ENCODE peak calls at places on chromosomes 1 and 21, in nine cellular contexts. One of them, this sample, is unnamed.

GRCh38 chr1:99005537-99005942 is 879 bp upstream of the PLPPR5 start:
- DNase-seq in MV-4-11: no peak
- DNase-seq in activated CD4-positive, alpha-beta T cell treated with anti-CD3 and anti-CD28 coated beads, Interleukin-2, amount 50 U/mL, for 1 hour: no peak
- DNase-seq in CMK: no peak
- DNase-seq in left cardiac atrium: no peak
- DNase-seq in stimulated activated CD8-positive, alpha-beta memory T cell treated with anti-CD3 and anti-CD28 coated beads, Interleukin-7, amount 100 ng/mL, for 24 hours: no peak
- DNase-seq in mesenteric fat pad: no peak
- DNase-seq in right lobe of liver: no peak
- DNase-seq in fibroblast of lung: no peak
- DNase-seq in this sample: no peak

GRCh38 chr1:168964478-168964877 is 142.0 kb upstream of the ATP1B1 start:
- DNase-seq in fibroblast of lung: no peak
- DNase-seq in activated CD4-positive, alpha-beta T cell treated with anti-CD3 and anti-CD28 coated beads, Interleukin-2, amount 50 U/mL, for 1 hour: no peak
- DNase-seq in left cardiac atrium: no peak
- DNase-seq in right lobe of liver: no peak
- DNase-seq in CMK: no peak
- DNase-seq in stimulated activated CD8-positive, alpha-beta memory T cell treated with anti-CD3 and anti-CD28 coated beads, Interleukin-7, amount 100 ng/mL, for 24 hours: no peak
- DNase-seq in mesenteric fat pad: no peak
- DNase-seq in MV-4-11: no peak
- DNase-seq in this sample: no peak

GRCh38 chr1:222095606-222096475 is 354.0 kb upstream of the DUSP10 start:
- DNase-seq in mesenteric fat pad: no peak
- DNase-seq in right lobe of liver: no peak
- DNase-seq in CMK: peak
- DNase-seq in left cardiac atrium: peak
- DNase-seq in activated CD4-positive, alpha-beta T cell treated with anti-CD3 and anti-CD28 coated beads, Interleukin-2, amount 50 U/mL, for 1 hour: peak
- DNase-seq in stimulated activated CD8-positive, alpha-beta memory T cell treated with anti-CD3 and anti-CD28 coated beads, Interleukin-7, amount 100 ng/mL, for 24 hours: peak
- DNase-seq in MV-4-11: peak
- DNase-seq in fibroblast of lung: no peak
- DNase-seq in this sample: no peak

GRCh38 chr1:55275151-55275748 is 60.1 kb upstream of the USP24 start:
- DNase-seq in stimulated activated CD8-positive, alpha-beta memory T cell treated with anti-CD3 and anti-CD28 coated beads, Interleukin-7, amount 100 ng/mL, for 24 hours: no peak
- DNase-seq in CMK: no peak
- DNase-seq in activated CD4-positive, alpha-beta T cell treated with anti-CD3 and anti-CD28 coated beads, Interleukin-2, amount 50 U/mL, for 1 hour: no peak
- DNase-seq in mesenteric fat pad: no peak
- DNase-seq in right lobe of liver: no peak
- DNase-seq in fibroblast of lung: peak
- DNase-seq in MV-4-11: no peak
- DNase-seq in left cardiac atrium: peak
- DNase-seq in this sample: no peak

GRCh38 chr21:25396135-25396711 is 211.1 kb downstream of the MRPL39 start:
- DNase-seq in right lobe of liver: no peak
- DNase-seq in MV-4-11: peak
- DNase-seq in CMK: no peak
- DNase-seq in left cardiac atrium: no peak
- DNase-seq in mesenteric fat pad: no peak
- DNase-seq in activated CD4-positive, alpha-beta T cell treated with anti-CD3 and anti-CD28 coated beads, Interleukin-2, amount 50 U/mL, for 1 hour: no peak
- DNase-seq in fibroblast of lung: no peak
- DNase-seq in stimulated activated CD8-positive, alpha-beta memory T cell treated with anti-CD3 and anti-CD28 coated beads, Interleukin-7, amount 100 ng/mL, for 24 hours: peak
- DNase-seq in this sample: no peak

GRCh38 chr1:25973610-25974355 is 24.1 kb downstream of the PAFAH2 start:
- DNase-seq in CMK: no peak
- DNase-seq in mesenteric fat pad: no peak
- DNase-seq in stimulated activated CD8-positive, alpha-beta memory T cell treated with anti-CD3 and anti-CD28 coated beads, Interleukin-7, amount 100 ng/mL, for 24 hours: no peak
- DNase-seq in left cardiac atrium: no peak
- DNase-seq in right lobe of liver: no peak
- DNase-seq in MV-4-11: no peak
- DNase-seq in fibroblast of lung: no peak
- DNase-seq in activated CD4-positive, alpha-beta T cell treated with anti-CD3 and anti-CD28 coated beads, Interleukin-2, amount 50 U/mL, for 1 hour: no peak
- DNase-seq in this sample: no peak

GRCh38 chr1:227913446-227913968 is 34.2 kb downstream of the WNT9A start:
- DNase-seq in left cardiac atrium: no peak
- DNase-seq in right lobe of liver: no peak
- DNase-seq in MV-4-11: no peak
- DNase-seq in fibroblast of lung: no peak
- DNase-seq in stimulated activated CD8-positive, alpha-beta memory T cell treated with anti-CD3 and anti-CD28 coated beads, Interleukin-7, amount 100 ng/mL, for 24 hours: no peak
- DNase-seq in activated CD4-positive, alpha-beta T cell treated with anti-CD3 and anti-CD28 coated beads, Interleukin-2, amount 50 U/mL, for 1 hour: no peak
- DNase-seq in mesenteric fat pad: no peak
- DNase-seq in CMK: no peak
- DNase-seq in this sample: no peak

GRCh38 chr1:232586679-232587078 is 43.3 kb downstream of the SIPA1L2 start:
- DNase-seq in mesenteric fat pad: no peak
- DNase-seq in activated CD4-positive, alpha-beta T cell treated with anti-CD3 and anti-CD28 coated beads, Interleukin-2, amount 50 U/mL, for 1 hour: no peak
- DNase-seq in CMK: no peak
- DNase-seq in fibroblast of lung: no peak
- DNase-seq in stimulated activated CD8-positive, alpha-beta memory T cell treated with anti-CD3 and anti-CD28 coated beads, Interleukin-7, amount 100 ng/mL, for 24 hours: no peak
- DNase-seq in left cardiac atrium: no peak
- DNase-seq in right lobe of liver: no peak
- DNase-seq in MV-4-11: no peak
- DNase-seq in this sample: no peak

GRCh38 chr1:242411906-242412305 is 112.6 kb downstream of the PLD5 start:
- DNase-seq in stimulated activated CD8-positive, alpha-beta memory T cell treated with anti-CD3 and anti-CD28 coated beads, Interleukin-7, amount 100 ng/mL, for 24 hours: no peak
- DNase-seq in left cardiac atrium: no peak
- DNase-seq in fibroblast of lung: no peak
- DNase-seq in right lobe of liver: no peak
- DNase-seq in MV-4-11: no peak
- DNase-seq in mesenteric fat pad: no peak
- DNase-seq in activated CD4-positive, alpha-beta T cell treated with anti-CD3 and anti-CD28 coated beads, Interleukin-2, amount 50 U/mL, for 1 hour: no peak
- DNase-seq in CMK: no peak
- DNase-seq in this sample: no peak

GRCh38 chr1:206898909-206899431 is 1.7 kb downstream of the IL24 start:
- DNase-seq in stimulated activated CD8-positive, alpha-beta memory T cell treated with anti-CD3 and anti-CD28 coated beads, Interleukin-7, amount 100 ng/mL, for 24 hours: no peak
- DNase-seq in left cardiac atrium: no peak
- DNase-seq in fibroblast of lung: no peak
- DNase-seq in activated CD4-positive, alpha-beta T cell treated with anti-CD3 and anti-CD28 coated beads, Interleukin-2, amount 50 U/mL, for 1 hour: no peak
- DNase-seq in right lobe of liver: no peak
- DNase-seq in MV-4-11: no peak
- DNase-seq in mesenteric fat pad: no peak
- DNase-seq in CMK: no peak
- DNase-seq in this sample: no peak

GRCh38 chr1:12142891-12143630 is 23.7 kb upstream of the TNFRSF1B start:
- DNase-seq in mesenteric fat pad: no peak
- DNase-seq in left cardiac atrium: peak
- DNase-seq in right lobe of liver: no peak
- DNase-seq in MV-4-11: peak
- DNase-seq in fibroblast of lung: no peak
- DNase-seq in CMK: no peak
- DNase-seq in activated CD4-positive, alpha-beta T cell treated with anti-CD3 and anti-CD28 coated beads, Interleukin-2, amount 50 U/mL, for 1 hour: no peak
- DNase-seq in stimulated activated CD8-positive, alpha-beta memory T cell treated with anti-CD3 and anti-CD28 coated beads, Interleukin-7, amount 100 ng/mL, for 24 hours: no peak
- DNase-seq in this sample: no peak

GRCh38 chr1:218361298-218362065 is 16.3 kb downstream of the TGFB2 start:
- DNase-seq in mesenteric fat pad: no peak
- DNase-seq in right lobe of liver: no peak
- DNase-seq in stimulated activated CD8-positive, alpha-beta memory T cell treated with anti-CD3 and anti-CD28 coated beads, Interleukin-7, amount 100 ng/mL, for 24 hours: no peak
- DNase-seq in CMK: no peak
- DNase-seq in left cardiac atrium: no peak
- DNase-seq in MV-4-11: no peak
- DNase-seq in fibroblast of lung: peak
- DNase-seq in activated CD4-positive, alpha-beta T cell treated with anti-CD3 and anti-CD28 coated beads, Interleukin-2, amount 50 U/mL, for 1 hour: no peak
- DNase-seq in this sample: no peak

GRCh38 chr1:73401666-73402065 is 796.3 kb downstream of the LRRIQ3 start:
- DNase-seq in left cardiac atrium: no peak
- DNase-seq in mesenteric fat pad: no peak
- DNase-seq in MV-4-11: no peak
- DNase-seq in stimulated activated CD8-positive, alpha-beta memory T cell treated with anti-CD3 and anti-CD28 coated beads, Interleukin-7, amount 100 ng/mL, for 24 hours: no peak
- DNase-seq in right lobe of liver: no peak
- DNase-seq in activated CD4-positive, alpha-beta T cell treated with anti-CD3 and anti-CD28 coated beads, Interleukin-2, amount 50 U/mL, for 1 hour: no peak
- DNase-seq in CMK: no peak
- DNase-seq in fibroblast of lung: no peak
- DNase-seq in this sample: no peak

GRCh38 chr1:227043755-227044154 is 103.7 kb downstream of the COQ8A start:
- DNase-seq in activated CD4-positive, alpha-beta T cell treated with anti-CD3 and anti-CD28 coated beads, Interleukin-2, amount 50 U/mL, for 1 hour: no peak
- DNase-seq in CMK: no peak
- DNase-seq in MV-4-11: no peak
- DNase-seq in right lobe of liver: no peak
- DNase-seq in stimulated activated CD8-positive, alpha-beta memory T cell treated with anti-CD3 and anti-CD28 coated beads, Interleukin-7, amount 100 ng/mL, for 24 hours: no peak
- DNase-seq in fibroblast of lung: peak
- DNase-seq in left cardiac atrium: no peak
- DNase-seq in mesenteric fat pad: no peak
- DNase-seq in this sample: no peak

GRCh38 chr1:82154231-82154630 is 353.5 kb downstream of the ADGRL2 start:
- DNase-seq in mesenteric fat pad: no peak
- DNase-seq in right lobe of liver: no peak
- DNase-seq in fibroblast of lung: no peak
- DNase-seq in activated CD4-positive, alpha-beta T cell treated with anti-CD3 and anti-CD28 coated beads, Interleukin-2, amount 50 U/mL, for 1 hour: no peak
- DNase-seq in stimulated activated CD8-positive, alpha-beta memory T cell treated with anti-CD3 and anti-CD28 coated beads, Interleukin-7, amount 100 ng/mL, for 24 hours: no peak
- DNase-seq in left cardiac atrium: no peak
- DNase-seq in MV-4-11: no peak
- DNase-seq in CMK: no peak
- DNase-seq in this sample: no peak

GRCh38 chr1:38009088-38009840 is 3.3 kb upstream of the UTP11 start:
- DNase-seq in right lobe of liver: no peak
- DNase-seq in fibroblast of lung: no peak
- DNase-seq in left cardiac atrium: no peak
- DNase-seq in CMK: peak
- DNase-seq in stimulated activated CD8-positive, alpha-beta memory T cell treated with anti-CD3 and anti-CD28 coated beads, Interleukin-7, amount 100 ng/mL, for 24 hours: no peak
- DNase-seq in MV-4-11: peak
- DNase-seq in mesenteric fat pad: peak
- DNase-seq in activated CD4-positive, alpha-beta T cell treated with anti-CD3 and anti-CD28 coated beads, Interleukin-2, amount 50 U/mL, for 1 hour: no peak
- DNase-seq in this sample: no peak

This sample was measured in coronary artery.